ENCODE peak calls at places on chromosomes 16 and 17, in seven cellular contexts. N, W, Z, D, O, S and H are unnamed samples.

GRCh38 chr16:27445502-27446175 is 43.7 kb downstream of the IL21R start:
- DNase-seq in N (no peak), D (no peak), O (no peak), S (no peak), Z (no peak), W (no peak), H (no peak)

GRCh38 chr17:78667741-78668640 is 90.8 kb upstream of the DNAH17 start:
- DNase-seq in O (no peak), S (no peak), W (peak; percentile 85), Z (no peak), N (no peak), D (no peak), H (no peak)

GRCh38 chr16:48014349-48015135 is 141.3 kb downstream of the ABCC12 start:
- DNase-seq in Z (peak; percentile 15), W (no peak), N (no peak), O (no peak), D (no peak), S (peak; percentile 96), H (peak; percentile 34)

GRCh38 chr17:63445571-63446217 is 412 bp downstream of the CYB561 start:
- DNase-seq in D (peak; percentile 76), W (peak; percentile 70), Z (peak; percentile 76), S (no peak), N (no peak), O (peak; percentile 74), H (no peak)

GRCh38 chr17:44804301-44805061 is 25.6 kb downstream of the GJC1 start:
- DNase-seq in W (no peak), Z (no peak), N (no peak), S (no peak), D (no peak), O (no peak), H (no peak)

GRCh38 chr17:42221886-42222745 is 27.8 kb upstream of the GHDC start:
- DNase-seq in W (peak; percentile 69), O (peak; percentile 60), Z (peak; percentile 74), N (peak; percentile 45), D (peak; percentile 61), S (no peak), H (peak; percentile 35)

GRCh38 chr16:70470927-70471341 is 16.5 kb downstream of the FCSK start:
- DNase-seq in W (peak; percentile 72), D (peak; percentile 76), Z (peak; percentile 65), N (no peak), S (no peak), O (peak; percentile 77), H (no peak)

GRCh38 chr16:68790130-68790761 is 53.1 kb upstream of the TANGO6 start:
- DNase-seq in O (no peak), Z (peak; percentile 67), S (peak; percentile 81), N (peak; percentile 84), W (no peak), D (peak; percentile 21), H (peak; percentile 48)

GRCh38 chr16:85930321-85930720 is 31.4 kb downstream of the IRF8 start:
- DNase-seq in S (no peak), O (no peak), Z (no peak), D (no peak), N (no peak), W (no peak), H (no peak)

GRCh38 chr16:67546091-67546501 is 16.2 kb upstream of the CTCF start:
- DNase-seq in O (no peak), N (no peak), D (no peak), Z (no peak), W (no peak), S (no peak), H (no peak)

GRCh38 chr17:45857977-45858708 is 13.5 kb downstream of the SPPL2C start:
- DNase-seq in S (peak; percentile 2), D (peak; percentile 61), O (peak; percentile 85), Z (no peak), W (peak; percentile 25), N (peak; percentile 9), H (peak; percentile 7)

GRCh38 chr17:80658821-80659220 is 114.2 kb downstream of the RPTOR start:
- DNase-seq in D (no peak), O (no peak), W (no peak), Z (no peak), N (no peak), S (no peak), H (no peak)

GRCh38 chr17:61314368-61315078 is 85.1 kb upstream of the TBX2 start:
- DNase-seq in O (peak; percentile 43), N (peak; percentile 83), W (peak; percentile 55), Z (no peak), D (no peak), S (no peak), H (no peak)

GRCh38 chr17:81152288-81152848 is 12.9 kb upstream of the PVALEF start:
- DNase-seq in W (no peak), O (no peak), S (no peak), Z (no peak), D (no peak), N (no peak), H (no peak)

GRCh38 chr16:23788653-23789052 is 33.8 kb downstream of the CHP2 start:
- DNase-seq in W (no peak), Z (no peak), D (no peak), N (no peak), O (no peak), S (no peak), H (no peak)

GRCh38 chr17:38464723-38465419 is 36.6 kb downstream of the ARHGAP23 start:
- DNase-seq in O (no peak), S (peak; percentile 57), W (peak; percentile 89), D (no peak), Z (peak; percentile 81), N (peak; percentile 96), H (peak; percentile 91)

GRCh38 chr17:8056232-8056975 is 17.5 kb downstream of the ALOX15B start:
- DNase-seq in D (peak; percentile 8), Z (no peak), O (no peak), W (peak; percentile 43), N (peak; percentile 63), S (peak; percentile 44), H (peak; percentile 14)

GRCh38 chr16:80974649-80975376 is 31.9 kb downstream of the CMC2 start:
- DNase-seq in N (no peak), W (no peak), S (no peak), Z (peak; percentile 20), D (no peak), O (peak; percentile 55), H (no peak)

GRCh38 chr16:46783800-46784199 is 35.7 kb upstream of the MYLK3 start:
- DNase-seq in D (no peak), Z (no peak), N (peak; percentile 42), O (no peak), W (no peak), S (no peak), H (no peak)

GRCh38 chr17:44972953-44973352 is 4.8 kb upstream of the C1QL1 start:
- DNase-seq in S (no peak), O (no peak), N (peak; percentile 49), Z (peak; percentile 68), D (no peak), W (no peak), H (peak; percentile 7)

GRCh38 chr17:34645636-34646035 is 66.3 kb downstream of the TMEM132E start:
- DNase-seq in D (no peak), N (no peak), O (peak; percentile 66), Z (no peak), W (no peak), S (no peak), H (no peak)

GRCh38 chr17:2400877-2401425 is at the start of gene MNT:
- DNase-seq in D (peak; percentile 94), W (peak; percentile 97), S (no peak), N (peak; percentile 95), O (peak; percentile 96), Z (peak; percentile 97), H (peak; percentile 90)

GRCh38 chr16:79653337-79654000 is 52.9 kb upstream of the MAF start:
- DNase-seq in D (no peak), Z (no peak), S (no peak), O (peak; percentile 46), N (no peak), W (peak; percentile 20), H (no peak)

GRCh38 chr17:74325743-74326379 is at the start of gene KIF19:
- DNase-seq in O (peak; percentile 68), D (peak; percentile 70), W (peak; percentile 35), S (no peak), N (no peak), Z (no peak), H (no peak)

GRCh38 chr17:58703887-58704286 is 11.5 kb downstream of the RAD51C start:
- DNase-seq in S (no peak), D (no peak), N (no peak), O (no peak), W (no peak), Z (no peak), H (no peak)

GRCh38 chr17:20085283-20085875 is 76.2 kb downstream of the SPECC1 start:
- DNase-seq in W (no peak), S (no peak), D (no peak), O (no peak), N (peak; percentile 77), Z (no peak), H (no peak)

GRCh38 chr17:437545-437944 is 84.9 kb upstream of the RPH3AL start:
- DNase-seq in W (no peak), O (no peak), S (no peak), Z (no peak), D (no peak), N (no peak), H (no peak)

GRCh38 chr16:4415538-4416199 is 727 bp downstream of the CORO7 start:
- DNase-seq in Z (no peak), W (peak; percentile 60), D (peak; percentile 54), S (no peak), N (no peak), O (peak; percentile 27), H (no peak)
- TF ChIP-seq CTCF in Z (no peak), W (no peak), D (no peak), S (no peak), N (peak; percentile 0), O (no peak), H (no peak)

GRCh38 chr16:89374393-89374948 is 115.9 kb downstream of the ANKRD11 start:
- DNase-seq in D (peak; percentile 52), N (no peak), W (no peak), Z (peak; percentile 31), S (no peak), O (peak; percentile 57), H (no peak)
- TF ChIP-seq CTCF in D (no peak), N (no peak), W (no peak), Z (no peak), S (peak; percentile 25), O (no peak), H (no peak)

GRCh38 chr16:495127-495748 is 32.3 kb upstream of the CAPN15 start:
- DNase-seq in O (peak; percentile 29), D (peak; percentile 73), N (peak; percentile 22), W (no peak), Z (peak; percentile 72), S (no peak), H (peak; percentile 29)
- TF ChIP-seq CTCF in O (peak; percentile 60), D (no peak), N (peak; percentile 54), W (peak; percentile 35), Z (peak; percentile 41), S (peak; percentile 65), H (peak; percentile 67)

DNA sequence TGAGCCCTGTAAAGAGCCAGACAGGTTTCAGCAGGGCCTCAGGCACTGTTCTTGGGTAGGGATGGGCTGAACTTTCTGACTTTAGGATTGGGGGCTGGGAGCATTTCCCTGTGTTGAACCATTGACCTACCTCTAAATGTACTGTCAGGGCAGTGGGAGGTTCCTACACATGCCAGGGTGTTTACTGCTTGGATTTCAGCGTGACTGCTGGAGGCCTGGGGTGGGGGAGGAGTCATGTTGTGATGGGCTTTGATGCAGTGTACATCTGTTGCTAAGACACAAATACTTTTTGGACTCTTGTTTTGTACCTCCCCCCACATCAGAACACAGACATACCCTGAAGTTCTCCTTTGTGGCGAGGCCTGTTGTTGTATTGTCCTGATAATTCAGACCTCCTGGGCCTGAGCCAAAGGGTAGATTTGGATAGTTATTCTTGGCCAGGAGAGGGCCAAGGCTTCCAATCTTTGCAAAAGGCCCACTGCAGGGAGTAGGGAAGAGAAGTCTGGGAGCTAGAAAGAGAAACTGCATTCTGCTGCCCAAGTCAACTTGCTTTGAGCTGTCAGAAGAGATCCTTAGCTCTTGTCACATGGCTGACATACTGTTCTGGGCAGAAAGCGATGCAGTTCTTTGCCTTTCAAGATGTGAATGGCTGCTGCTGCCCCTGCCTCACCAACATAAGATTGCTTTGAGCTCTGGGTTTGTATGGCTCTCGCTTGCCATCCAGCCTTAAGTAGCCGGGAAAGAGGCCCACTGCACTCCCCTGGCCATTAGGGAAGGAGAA is 3.7 kb downstream of the NFE2L1 start:
- DNase-seq in Z (peak; percentile 52), O (no peak), W (peak; percentile 76), S (no peak), N (peak; percentile 92), D (no peak), H (peak; percentile 72)
- TF ChIP-seq CTCF in Z (no peak), O (peak; percentile 32), W (peak; percentile 45), S (no peak), N (no peak), D (no peak), H (peak; percentile 14)